ENCODE peak calls at places on chromosome 19, in four cellular contexts. One of them, this sample, is unnamed. For H3K4me1, the result is how much of the 10 kb centered on the place peaks cover.

GRCh38 chr19:48509467-48510194 is 2.0 kb downstream of the LMTK3 start:
- DNase-seq in ascending aorta: no peak
- DNase-seq in GM23338: peak
- DNase-seq in IMR-90: no peak
- DNase-seq in this sample: no peak

GRCh38 chr19:3658823-3659745 is 32.5 kb upstream of the CACTIN start:
- DNase-seq in ascending aorta: no peak
- DNase-seq in GM23338: no peak
- DNase-seq in IMR-90: no peak
- DNase-seq in this sample: no peak

GRCh38 chr19:15672580-15673175 is at the start of gene CYP4F12:
- DNase-seq in ascending aorta: no peak
- DNase-seq in GM23338: peak
- DNase-seq in IMR-90: no peak
- DNase-seq in this sample: no peak

GRCh38 chr19:28815257-28815656 is 397.7 kb downstream of the UQCRFS1 start:
- DNase-seq in ascending aorta: no peak
- DNase-seq in GM23338: no peak
- DNase-seq in IMR-90: no peak
- DNase-seq in this sample: no peak

GRCh38 chr19:53782698-53783097 is 41.4 kb downstream of the NLRP12 start:
- DNase-seq in ascending aorta: no peak
- DNase-seq in GM23338: peak
- DNase-seq in IMR-90: no peak
- DNase-seq in this sample: no peak

GRCh38 chr19:38744298-38744681 is at the start of gene CAPN12:
- DNase-seq in ascending aorta: no peak
- DNase-seq in GM23338: no peak
- DNase-seq in IMR-90: no peak
- DNase-seq in this sample: no peak

GRCh38 chr19:41225238-41226052 is 6.4 kb downstream of the AXL start:
- DNase-seq in ascending aorta: peak
- DNase-seq in GM23338: peak
- DNase-seq in IMR-90: peak
- DNase-seq in this sample: peak

GRCh38 chr19:4704317-4704673 is 19.3 kb downstream of the DPP9 start:
- DNase-seq in ascending aorta: no peak
- DNase-seq in GM23338: no peak
- DNase-seq in IMR-90: no peak
- DNase-seq in this sample: no peak

GRCh38 chr19:33904681-33905080 is 108.0 kb downstream of the KCTD15 start:
- DNase-seq in ascending aorta: no peak
- DNase-seq in GM23338: peak
- DNase-seq in IMR-90: no peak
- DNase-seq in this sample: no peak

GRCh38 chr19:39136225-39136940 is 10.8 kb downstream of the PAK4 start:
- DNase-seq in ascending aorta: no peak
- DNase-seq in GM23338: no peak
- DNase-seq in IMR-90: no peak
- DNase-seq in this sample: no peak

GRCh38 chr19:49017041-49017665 is at the start of gene LHB:
- DNase-seq in ascending aorta: no peak
- DNase-seq in GM23338: peak
- DNase-seq in IMR-90: no peak
- DNase-seq in this sample: no peak

GRCh38 chr19:50735869-50736268 is 12.7 kb downstream of the CLEC11A start:
- DNase-seq in ascending aorta: no peak
- DNase-seq in GM23338: no peak
- DNase-seq in IMR-90: no peak
- DNase-seq in this sample: no peak

GRCh38 chr19:10648360-10648759 is 5.8 kb upstream of the ILF3 start:
- DNase-seq in ascending aorta: no peak
- DNase-seq in GM23338: no peak
- DNase-seq in IMR-90: no peak
- DNase-seq in this sample: no peak

GRCh38 chr19:46958542-46958941 is 61.1 kb upstream of the NPAS1 start:
- DNase-seq in ascending aorta: no peak
- DNase-seq in GM23338: peak
- DNase-seq in IMR-90: peak
- DNase-seq in this sample: no peak

GRCh38 chr19:49614096-49614857 is 23.3 kb downstream of the PRR12 start:
- DNase-seq in ascending aorta: no peak
- DNase-seq in GM23338: no peak
- DNase-seq in IMR-90: peak
- DNase-seq in this sample: no peak

GRCh38 chr19:4678881-4679379 is 8.8 kb upstream of the MYDGF start:
- DNase-seq in ascending aorta: no peak
- DNase-seq in GM23338: peak
- DNase-seq in IMR-90: no peak
- DNase-seq in this sample: no peak

GRCh38 chr19:39802958-39803357 is 24.3 kb downstream of the LEUTX start:
- DNase-seq in ascending aorta: no peak
- DNase-seq in GM23338: peak
- DNase-seq in IMR-90: no peak
- DNase-seq in this sample: no peak

GRCh38 chr19:50506700-50507099 is 4.3 kb downstream of the JOSD2 start:
- DNase-seq in ascending aorta: no peak
- DNase-seq in GM23338: no peak
- DNase-seq in IMR-90: no peak
- DNase-seq in this sample: no peak

GRCh38 chr19:38506723-38507550 is 73.4 kb downstream of the RYR1 start:
- DNase-seq in ascending aorta: peak
- DNase-seq in GM23338: peak
- DNase-seq in IMR-90: no peak
- DNase-seq in this sample: peak

GRCh38 chr19:4352701-4353121 is 9.3 kb downstream of the MPND start:
- DNase-seq in ascending aorta: no peak
- DNase-seq in GM23338: peak
- DNase-seq in IMR-90: peak
- DNase-seq in this sample: no peak

GRCh38 chr19:31718041-31718440 is 368.8 kb upstream of the TSHZ3 start:
- DNase-seq in ascending aorta: no peak
- DNase-seq in GM23338: no peak
- DNase-seq in IMR-90: no peak
- DNase-seq in this sample: no peak

GRCh38 chr19:54209748-54210494 is 9.3 kb downstream of the RPS9 start:
- DNase-seq in ascending aorta: peak
- DNase-seq in GM23338: no peak
- DNase-seq in IMR-90: peak
- DNase-seq in this sample: peak

GRCh38 chr19:54928299-54928698 is 19.0 kb downstream of the NLRP7 start:
- DNase-seq in ascending aorta: no peak
- DNase-seq in GM23338: peak
- DNase-seq in IMR-90: no peak
- DNase-seq in this sample: no peak

GRCh38 chr19:9786342-9786741 is 17.8 kb upstream of the ZNF846 start:
- DNase-seq in ascending aorta: no peak
- DNase-seq in GM23338: peak
- DNase-seq in IMR-90: no peak
- DNase-seq in this sample: no peak

GRCh38 chr19:15551183-15552004 is 43.1 kb downstream of the CYP4F22 start:
- DNase-seq in ascending aorta: no peak
- DNase-seq in GM23338: peak
- DNase-seq in IMR-90: no peak
- DNase-seq in this sample: no peak

GRCh38 chr19:29812080-29812880 is 489 bp downstream of the CCNE1 start:
- DNase-seq in ascending aorta: no peak
- DNase-seq in GM23338: peak
- DNase-seq in IMR-90: no peak
- DNase-seq in this sample: no peak

GRCh38 chr19:49453757-49454248 is 778 bp downstream of the ALDH16A1 start:
- DNase-seq in ascending aorta: no peak
- DNase-seq in GM23338: no peak
- DNase-seq in IMR-90: no peak
- DNase-seq in this sample: no peak

GRCh38 chr19:35608250-35608649 is 4.3 kb upstream of the HAUS5 start:
- DNase-seq in ascending aorta: no peak
- DNase-seq in GM23338: no peak
- DNase-seq in IMR-90: no peak
- DNase-seq in this sample: no peak

GRCh38 chr19:12723383-12723642 is 419 bp downstream of the TNPO2 start:
- DNase-seq in ascending aorta: no peak
- DNase-seq in GM23338: peak
- DNase-seq in IMR-90: peak
- DNase-seq in this sample: no peak

GRCh38 chr19:46579286-46579944 is 21.7 kb upstream of the CALM3 start:
- DNase-seq in ascending aorta: no peak
- DNase-seq in GM23338: peak
- DNase-seq in IMR-90: no peak
- DNase-seq in this sample: no peak

GRCh38 chr19:5914358-5914774 is 312 bp downstream of the CAPS start:
- DNase-seq in ascending aorta: no peak
- DNase-seq in GM23338: no peak
- DNase-seq in IMR-90: no peak
- DNase-seq in this sample: no peak
- H3K4me3 ChIP-seq in ascending aorta: no peak
- H3K4me3 ChIP-seq in GM23338: no peak
- H3K4me3 ChIP-seq in IMR-90: no peak
- H3K4me3 ChIP-seq in this sample: no peak

GRCh38 chr19:5973376-5973775 is 4.6 kb downstream of the RANBP3 start:
- DNase-seq in ascending aorta: no peak
- DNase-seq in GM23338: no peak
- DNase-seq in IMR-90: no peak
- DNase-seq in this sample: no peak

GRCh38 chr19:5976768-5977167 is 1.2 kb downstream of the RANBP3 start:
- DNase-seq in ascending aorta: no peak
- DNase-seq in GM23338: no peak
- DNase-seq in IMR-90: no peak
- DNase-seq in this sample: no peak

GRCh38 chr19:5973867-5974635 is 3.9 kb downstream of the RANBP3 start:
- DNase-seq in ascending aorta: no peak
- DNase-seq in GM23338: no peak
- DNase-seq in IMR-90: no peak
- DNase-seq in this sample: no peak

GRCh38 chr19:5975388-5975728 is 2.6 kb downstream of the RANBP3 start:
- DNase-seq in ascending aorta: no peak
- DNase-seq in GM23338: no peak
- DNase-seq in IMR-90: no peak
- DNase-seq in this sample: no peak

GRCh38 chr19:5974721-5975387 is 3.1 kb downstream of the RANBP3 start:
- DNase-seq in ascending aorta: no peak
- DNase-seq in GM23338: no peak
- DNase-seq in IMR-90: peak
- DNase-seq in this sample: no peak
- H3K4me1 ChIP-seq in ascending aorta: under half
- H3K4me1 ChIP-seq in GM23338: under half
- H3K4me1 ChIP-seq in IMR-90: under half
- H3K4me1 ChIP-seq in this sample: under half

GRCh38 chr19:1217366-1217765 is 11.8 kb downstream of the STK11 start:
- DNase-seq in ascending aorta: no peak
- DNase-seq in GM23338: no peak
- DNase-seq in IMR-90: no peak
- DNase-seq in this sample: no peak
- H3K4me3 ChIP-seq in ascending aorta: no peak
- H3K4me3 ChIP-seq in GM23338: no peak
- H3K4me3 ChIP-seq in IMR-90: no peak
- H3K4me3 ChIP-seq in this sample: no peak

DNA sequence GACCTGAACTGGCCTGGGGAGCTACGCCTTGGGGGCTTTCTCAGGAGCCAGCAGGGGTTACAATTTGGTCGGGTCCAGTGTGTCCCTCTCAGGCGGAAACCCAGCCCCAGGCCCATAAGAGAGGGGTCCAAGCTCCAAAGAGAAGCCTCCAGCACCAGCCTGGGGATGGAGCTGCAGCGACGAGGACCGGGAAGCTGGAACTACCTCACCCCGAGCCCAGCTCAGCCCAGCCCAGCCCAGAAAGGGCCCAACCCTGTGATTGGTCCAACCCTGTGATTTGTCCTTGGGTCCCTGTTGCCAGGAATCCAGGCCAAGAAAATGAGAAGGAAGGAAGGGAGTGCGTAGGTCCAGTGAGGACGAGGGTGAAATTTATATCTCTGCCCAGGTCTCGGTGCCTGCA is 24.1 kb downstream of the CLEC4M start:
- DNase-seq in ascending aorta: no peak
- DNase-seq in GM23338: peak
- DNase-seq in IMR-90: no peak
- DNase-seq in this sample: no peak
- H3K4me1 ChIP-seq in ascending aorta: under half
- H3K4me1 ChIP-seq in GM23338: under half
- H3K4me1 ChIP-seq in IMR-90: under half
- H3K4me1 ChIP-seq in this sample: under half

GRCh38 chr19:51965583-51965982 is 21.1 kb downstream of the ZNF350 start:
- DNase-seq in ascending aorta: no peak
- DNase-seq in GM23338: no peak
- DNase-seq in IMR-90: no peak
- DNase-seq in this sample: no peak
- H3K4me3 ChIP-seq in ascending aorta: no peak
- H3K4me3 ChIP-seq in GM23338: no peak
- H3K4me3 ChIP-seq in IMR-90: no peak
- H3K4me3 ChIP-seq in this sample: peak

GRCh38 chr19:1857648-1858326 is 5.6 kb downstream of the KLF16 start:
- DNase-seq in ascending aorta: no peak
- DNase-seq in GM23338: no peak
- DNase-seq in IMR-90: no peak
- DNase-seq in this sample: no peak

GRCh38 chr19:1860821-1861598 is 2.4 kb downstream of the KLF16 start:
- DNase-seq in ascending aorta: no peak
- DNase-seq in GM23338: no peak
- DNase-seq in IMR-90: no peak
- DNase-seq in this sample: no peak

GRCh38 chr19:1858412-1859081 is 4.8 kb downstream of the KLF16 start:
- DNase-seq in ascending aorta: no peak
- DNase-seq in GM23338: no peak
- DNase-seq in IMR-90: no peak
- DNase-seq in this sample: no peak

GRCh38 chr19:1860133-1860775 is 3.1 kb downstream of the KLF16 start:
- DNase-seq in ascending aorta: no peak
- DNase-seq in GM23338: peak
- DNase-seq in IMR-90: peak
- DNase-seq in this sample: no peak

GRCh38 chr19:1859319-1859718 is 4.1 kb downstream of the KLF16 start:
- DNase-seq in ascending aorta: no peak
- DNase-seq in GM23338: no peak
- DNase-seq in IMR-90: no peak
- DNase-seq in this sample: no peak
- H3K4me1 ChIP-seq in ascending aorta: under half
- H3K4me1 ChIP-seq in GM23338: half or more
- H3K4me1 ChIP-seq in IMR-90: half or more
- H3K4me1 ChIP-seq in this sample: under half

DNA sequence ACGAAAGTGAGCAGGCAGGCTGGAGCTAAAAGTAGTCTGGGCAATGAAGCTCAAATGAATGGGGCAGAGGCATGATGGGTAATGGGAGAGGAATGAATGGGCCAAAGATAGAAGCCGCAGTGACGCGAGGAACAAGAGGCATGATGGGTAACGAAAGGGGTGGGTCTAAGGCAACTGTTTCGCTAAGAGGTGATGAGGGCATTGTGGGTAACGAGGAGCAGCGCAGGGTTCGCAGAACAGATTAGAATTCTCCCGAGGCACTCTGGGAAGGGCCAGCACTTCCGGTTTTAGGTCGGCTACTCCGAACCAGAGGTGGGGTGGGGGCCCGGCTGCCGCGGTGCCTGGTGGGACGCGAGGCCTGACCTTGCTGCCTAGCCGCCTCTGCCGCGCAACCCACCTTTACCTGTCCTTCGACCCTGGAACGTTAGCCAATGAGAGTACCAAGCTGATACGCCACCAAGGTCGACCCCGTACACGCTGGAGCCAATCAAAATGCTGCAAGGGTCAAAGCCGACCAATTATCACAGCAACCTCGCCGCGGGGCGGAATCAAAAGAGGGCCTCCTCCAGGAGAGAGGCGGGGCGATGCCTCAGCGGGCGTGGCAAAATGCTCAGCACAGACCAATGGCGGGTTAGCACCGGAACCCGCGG is 563 bp upstream of the TOMM40 start:
- DNase-seq in ascending aorta: peak
- DNase-seq in GM23338: peak
- DNase-seq in IMR-90: peak
- DNase-seq in this sample: peak
- H3K4me3 ChIP-seq in ascending aorta: peak
- H3K4me3 ChIP-seq in GM23338: peak
- H3K4me3 ChIP-seq in IMR-90: peak
- H3K4me3 ChIP-seq in this sample: peak

This sample was measured in thoracic aorta.